ENCODE peak calls at places on chromosome 19, in four cellular contexts. P is astrocyte of the cerebellum, X is heart left ventricle, K is breast epithelium. O is an unnamed sample.

GRCh38 chr19:40585677-40586422 is 9.2 kb downstream of the SHKBP1 start:
- DNase-seq in P (no peak), X (no peak), K (no peak), O (no peak)

GRCh38 chr19:58385313-58386165 is 1.5 kb upstream of the RPS5 start:
- DNase-seq in P (no peak), X (peak), K (no peak), O (no peak)

GRCh38 chr19:19053508-19054314 is 10.1 kb upstream of the SLC25A42 start:
- DNase-seq in P (no peak), X (peak), K (no peak), O (peak)

GRCh38 chr19:15195987-15196682 is 4.7 kb downstream of the NOTCH3 start:
- DNase-seq in P (no peak), X (no peak), K (peak), O (no peak)

GRCh38 chr19:9565900-9566705 is 18.2 kb downstream of the ZNF121 start:
- DNase-seq in P (no peak), X (no peak), K (no peak), O (no peak)

GRCh38 chr19:6945733-6946132 is 58.4 kb downstream of the ADGRE1 start:
- DNase-seq in P (no peak), X (no peak), K (no peak), O (no peak)

GRCh38 chr19:5459360-5459759 is 4.1 kb downstream of the ZNRF4 start:
- DNase-seq in P (no peak), X (no peak), K (no peak), O (no peak)

GRCh38 chr19:19372656-19373416 is 32.6 kb upstream of the GATAD2A start:
- DNase-seq in P (no peak), X (peak), K (no peak), O (peak)

GRCh38 chr19:5914946-5915781 is 1.1 kb downstream of the CAPS start:
- DNase-seq in P (no peak), X (no peak), K (no peak), O (no peak)

GRCh38 chr19:49512970-49513745 is 697 bp downstream of the FCGRT start:
- DNase-seq in P (no peak), X (peak), K (no peak), O (peak)

GRCh38 chr19:4935449-4935848 is 26.1 kb downstream of the UHRF1 start:
- DNase-seq in P (no peak), X (no peak), K (no peak), O (no peak)

DNA sequence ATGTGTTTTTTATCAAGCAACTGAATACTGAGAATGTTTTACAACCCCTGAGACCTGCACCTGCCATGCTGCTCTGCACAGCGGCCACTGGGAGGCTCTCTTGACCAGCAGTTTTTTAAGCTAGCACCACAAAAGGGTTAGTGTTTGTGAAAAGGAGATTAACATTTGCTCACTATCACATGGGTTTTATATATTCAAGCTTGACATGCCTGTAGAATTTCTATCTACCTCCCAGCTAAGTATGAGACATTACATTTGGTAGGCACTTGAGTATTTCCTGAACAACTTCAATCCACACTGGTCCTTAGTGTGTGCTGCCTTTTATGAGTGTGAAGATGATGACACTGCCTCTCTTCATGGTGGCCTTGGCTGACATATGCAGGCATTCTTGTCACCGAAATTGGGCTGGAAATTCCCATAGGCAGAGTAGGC is 1238.9 kb downstream of the UQCRFS1 start:
- DNase-seq in P (peak), X (no peak), K (no peak), O (peak)
- TF ChIP-seq CTCF in P (peak), X (peak), K (peak), O (peak)

DNA sequence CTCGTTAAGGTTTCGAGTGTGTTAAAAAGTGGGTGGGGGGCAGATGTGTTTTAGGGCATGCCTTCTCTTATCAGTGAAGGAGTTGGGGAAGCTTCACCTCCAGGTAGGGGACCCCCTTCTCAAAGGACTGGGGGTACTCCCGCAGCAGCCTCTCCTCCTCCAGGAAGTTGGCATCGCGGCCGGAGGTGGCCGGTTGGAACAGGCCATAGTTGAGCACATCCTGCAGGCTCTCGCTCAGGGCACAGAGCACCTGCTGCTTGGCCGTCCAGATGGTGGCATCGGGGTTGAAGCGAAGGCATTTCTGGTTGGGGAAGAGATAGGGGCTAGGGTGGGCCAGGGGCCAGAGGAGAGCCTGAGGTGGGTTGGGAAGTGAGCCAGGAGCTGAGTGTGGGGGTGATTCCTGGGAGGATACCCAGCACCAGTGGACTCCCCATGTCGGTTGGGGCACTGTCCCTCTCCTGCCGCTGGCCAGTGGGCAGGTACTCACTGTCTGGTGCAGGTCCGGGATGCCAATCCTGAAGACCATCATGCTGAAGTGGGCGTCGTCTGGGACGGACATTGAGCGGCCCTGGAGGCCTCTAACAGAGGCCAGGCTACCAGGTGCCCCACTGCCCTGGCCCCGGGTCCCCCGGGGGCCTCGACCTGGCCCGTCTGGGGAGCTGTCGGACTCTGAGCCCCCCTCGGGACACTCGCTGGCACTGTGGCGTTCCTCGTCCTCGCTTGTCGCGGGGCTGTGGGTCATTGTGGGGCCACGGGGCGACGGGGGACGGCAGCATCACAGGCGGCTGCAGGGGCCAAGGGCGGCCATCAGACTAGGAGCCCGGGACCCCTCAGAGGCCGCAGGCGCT is 3.2 kb downstream of the SHANK1 start:
- DNase-seq in P (no peak), X (no peak), K (no peak), O (no peak)
- H3K4me3 ChIP-seq in P (no peak), X (no peak), K (no peak), O (no peak)

GRCh38 chr19:38384209-38385027 is 3.4 kb downstream of the GGN start:
- DNase-seq in P (no peak), X (no peak), K (no peak), O (peak)
- TF ChIP-seq CTCF in P (peak), X (no peak), K (no peak), O (peak)

GRCh38 chr19:1087813-1088418 is 7.3 kb downstream of the POLR2E start:
- DNase-seq in P (no peak), X (peak), K (no peak), O (no peak)
- H3K4me3 ChIP-seq in P (no peak), X (peak), K (no peak), O (no peak)

O was measured in foreskin fibroblast.